ENCODE peak calls at places on chromosome 13, in ten cellular contexts. One of them, this sample, is unnamed.

GRCh38 chr13:59513686-59514085 is 650.0 kb downstream of the DIAPH3 start:
- DNase-seq in RWPE1: no peak
- DNase-seq in heart right ventricle: no peak
- DNase-seq in CD8-positive, alpha-beta T cell: no peak
- DNase-seq in IMR-90: no peak
- DNase-seq in testis: no peak
- DNase-seq in progenitor cell of endocrine pancreas: no peak
- DNase-seq in neural crest cell: no peak
- DNase-seq in kidney epithelial cell: no peak
- DNase-seq in upper lobe of right lung: no peak
- DNase-seq in this sample: no peak

GRCh38 chr13:42007844-42008243 is 40.6 kb upstream of the DGKH start:
- DNase-seq in RWPE1: no peak
- DNase-seq in heart right ventricle: no peak
- DNase-seq in CD8-positive, alpha-beta T cell: no peak
- DNase-seq in IMR-90: peak; percentile 79
- DNase-seq in testis: no peak
- DNase-seq in progenitor cell of endocrine pancreas: no peak
- DNase-seq in neural crest cell: no peak
- DNase-seq in kidney epithelial cell: peak; percentile 28
- DNase-seq in upper lobe of right lung: no peak
- DNase-seq in this sample: no peak

GRCh38 chr13:95235944-95236343 is 65.3 kb downstream of the ABCC4 start:
- DNase-seq in RWPE1: no peak
- DNase-seq in heart right ventricle: no peak
- DNase-seq in CD8-positive, alpha-beta T cell: no peak
- DNase-seq in IMR-90: no peak
- DNase-seq in testis: no peak
- DNase-seq in progenitor cell of endocrine pancreas: no peak
- DNase-seq in neural crest cell: no peak
- DNase-seq in kidney epithelial cell: no peak
- DNase-seq in upper lobe of right lung: no peak
- DNase-seq in this sample: no peak

GRCh38 chr13:49454388-49455015 is 10.4 kb downstream of the SETDB2 start:
- DNase-seq in RWPE1: no peak
- DNase-seq in heart right ventricle: no peak
- DNase-seq in CD8-positive, alpha-beta T cell: no peak
- DNase-seq in IMR-90: peak; percentile 88
- DNase-seq in testis: no peak
- DNase-seq in progenitor cell of endocrine pancreas: no peak
- DNase-seq in neural crest cell: no peak
- DNase-seq in kidney epithelial cell: no peak
- DNase-seq in upper lobe of right lung: no peak
- DNase-seq in this sample: no peak

GRCh38 chr13:75181906-75182305 is 300.1 kb downstream of the TBC1D4 start:
- DNase-seq in RWPE1: no peak
- DNase-seq in heart right ventricle: no peak
- DNase-seq in CD8-positive, alpha-beta T cell: no peak
- DNase-seq in IMR-90: peak; percentile 76
- DNase-seq in testis: no peak
- DNase-seq in progenitor cell of endocrine pancreas: no peak
- DNase-seq in neural crest cell: no peak
- DNase-seq in kidney epithelial cell: peak; percentile 42
- DNase-seq in upper lobe of right lung: no peak
- DNase-seq in this sample: no peak

GRCh38 chr13:111541752-111542529 is 221.5 kb downstream of the TEX29 start:
- DNase-seq in RWPE1: no peak
- DNase-seq in heart right ventricle: no peak
- DNase-seq in CD8-positive, alpha-beta T cell: no peak
- DNase-seq in IMR-90: no peak
- DNase-seq in testis: no peak
- DNase-seq in progenitor cell of endocrine pancreas: no peak
- DNase-seq in neural crest cell: no peak
- DNase-seq in kidney epithelial cell: no peak
- DNase-seq in upper lobe of right lung: no peak
- DNase-seq in this sample: no peak

GRCh38 chr13:98476106-98476505 is 100.8 kb downstream of the STK24 start:
- DNase-seq in RWPE1: no peak
- DNase-seq in heart right ventricle: no peak
- DNase-seq in CD8-positive, alpha-beta T cell: peak; percentile 75
- DNase-seq in IMR-90: no peak
- DNase-seq in testis: no peak
- DNase-seq in progenitor cell of endocrine pancreas: no peak
- DNase-seq in neural crest cell: no peak
- DNase-seq in kidney epithelial cell: no peak
- DNase-seq in upper lobe of right lung: no peak
- DNase-seq in this sample: no peak

GRCh38 chr13:98570929-98571372 is 6.0 kb downstream of the STK24 start:
- DNase-seq in RWPE1: peak; percentile 68
- DNase-seq in heart right ventricle: no peak
- DNase-seq in CD8-positive, alpha-beta T cell: peak; percentile 52
- DNase-seq in IMR-90: no peak
- DNase-seq in testis: peak; percentile 47
- DNase-seq in progenitor cell of endocrine pancreas: no peak
- DNase-seq in neural crest cell: no peak
- DNase-seq in kidney epithelial cell: peak; percentile 79
- DNase-seq in upper lobe of right lung: no peak
- DNase-seq in this sample: peak; percentile 83

GRCh38 chr13:30148171-30148754 is 159.1 kb downstream of the KATNAL1 start:
- DNase-seq in RWPE1: no peak
- DNase-seq in heart right ventricle: no peak
- DNase-seq in CD8-positive, alpha-beta T cell: peak; percentile 72
- DNase-seq in IMR-90: no peak
- DNase-seq in testis: no peak
- DNase-seq in progenitor cell of endocrine pancreas: no peak
- DNase-seq in neural crest cell: no peak
- DNase-seq in kidney epithelial cell: no peak
- DNase-seq in upper lobe of right lung: no peak
- DNase-seq in this sample: no peak

GRCh38 chr13:93689333-93689732 is 462.7 kb downstream of the GPC6 start:
- DNase-seq in RWPE1: no peak
- DNase-seq in heart right ventricle: no peak
- DNase-seq in CD8-positive, alpha-beta T cell: no peak
- DNase-seq in IMR-90: peak; percentile 65
- DNase-seq in testis: no peak
- DNase-seq in progenitor cell of endocrine pancreas: no peak
- DNase-seq in neural crest cell: no peak
- DNase-seq in kidney epithelial cell: no peak
- DNase-seq in upper lobe of right lung: no peak
- DNase-seq in this sample: no peak

GRCh38 chr13:73412933-73413332 is 354.1 kb downstream of the KLF5 start:
- DNase-seq in RWPE1: peak; percentile 27
- DNase-seq in heart right ventricle: no peak
- DNase-seq in CD8-positive, alpha-beta T cell: no peak
- DNase-seq in IMR-90: no peak
- DNase-seq in testis: no peak
- DNase-seq in progenitor cell of endocrine pancreas: no peak
- DNase-seq in neural crest cell: no peak
- DNase-seq in kidney epithelial cell: no peak
- DNase-seq in upper lobe of right lung: no peak
- DNase-seq in this sample: peak; percentile 60

GRCh38 chr13:31477961-31478360 is 261.4 kb upstream of the RXFP2 start:
- DNase-seq in RWPE1: no peak
- DNase-seq in heart right ventricle: no peak
- DNase-seq in CD8-positive, alpha-beta T cell: no peak
- DNase-seq in IMR-90: peak; percentile 30
- DNase-seq in testis: no peak
- DNase-seq in progenitor cell of endocrine pancreas: no peak
- DNase-seq in neural crest cell: no peak
- DNase-seq in kidney epithelial cell: no peak
- DNase-seq in upper lobe of right lung: no peak
- DNase-seq in this sample: no peak

GRCh38 chr13:40986328-40986856 is 32.7 kb downstream of the ELF1 start:
- DNase-seq in RWPE1: no peak
- DNase-seq in heart right ventricle: no peak
- DNase-seq in CD8-positive, alpha-beta T cell: no peak
- DNase-seq in IMR-90: peak; percentile 76
- DNase-seq in testis: no peak
- DNase-seq in progenitor cell of endocrine pancreas: no peak
- DNase-seq in neural crest cell: no peak
- DNase-seq in kidney epithelial cell: no peak
- DNase-seq in upper lobe of right lung: no peak
- DNase-seq in this sample: no peak

GRCh38 chr13:29918845-29919244 is 68.4 kb upstream of the UBL3 start:
- DNase-seq in RWPE1: peak; percentile 83
- DNase-seq in heart right ventricle: no peak
- DNase-seq in CD8-positive, alpha-beta T cell: no peak
- DNase-seq in IMR-90: peak; percentile 92
- DNase-seq in testis: no peak
- DNase-seq in progenitor cell of endocrine pancreas: no peak
- DNase-seq in neural crest cell: no peak
- DNase-seq in kidney epithelial cell: peak; percentile 60
- DNase-seq in upper lobe of right lung: no peak
- DNase-seq in this sample: no peak

GRCh38 chr13:49985129-49985528 is 11.7 kb upstream of the TRIM13 start:
- DNase-seq in RWPE1: no peak
- DNase-seq in heart right ventricle: no peak
- DNase-seq in CD8-positive, alpha-beta T cell: no peak
- DNase-seq in IMR-90: no peak
- DNase-seq in testis: no peak
- DNase-seq in progenitor cell of endocrine pancreas: no peak
- DNase-seq in neural crest cell: no peak
- DNase-seq in kidney epithelial cell: no peak
- DNase-seq in upper lobe of right lung: no peak
- DNase-seq in this sample: no peak

GRCh38 chr13:99150575-99151370 is 49.9 kb upstream of the UBAC2 start:
- DNase-seq in RWPE1: peak; percentile 96
- DNase-seq in heart right ventricle: no peak
- DNase-seq in CD8-positive, alpha-beta T cell: no peak
- DNase-seq in IMR-90: peak; percentile 27
- DNase-seq in testis: no peak
- DNase-seq in progenitor cell of endocrine pancreas: no peak
- DNase-seq in neural crest cell: no peak
- DNase-seq in kidney epithelial cell: peak; percentile 9
- DNase-seq in upper lobe of right lung: no peak
- DNase-seq in this sample: no peak

DNA sequence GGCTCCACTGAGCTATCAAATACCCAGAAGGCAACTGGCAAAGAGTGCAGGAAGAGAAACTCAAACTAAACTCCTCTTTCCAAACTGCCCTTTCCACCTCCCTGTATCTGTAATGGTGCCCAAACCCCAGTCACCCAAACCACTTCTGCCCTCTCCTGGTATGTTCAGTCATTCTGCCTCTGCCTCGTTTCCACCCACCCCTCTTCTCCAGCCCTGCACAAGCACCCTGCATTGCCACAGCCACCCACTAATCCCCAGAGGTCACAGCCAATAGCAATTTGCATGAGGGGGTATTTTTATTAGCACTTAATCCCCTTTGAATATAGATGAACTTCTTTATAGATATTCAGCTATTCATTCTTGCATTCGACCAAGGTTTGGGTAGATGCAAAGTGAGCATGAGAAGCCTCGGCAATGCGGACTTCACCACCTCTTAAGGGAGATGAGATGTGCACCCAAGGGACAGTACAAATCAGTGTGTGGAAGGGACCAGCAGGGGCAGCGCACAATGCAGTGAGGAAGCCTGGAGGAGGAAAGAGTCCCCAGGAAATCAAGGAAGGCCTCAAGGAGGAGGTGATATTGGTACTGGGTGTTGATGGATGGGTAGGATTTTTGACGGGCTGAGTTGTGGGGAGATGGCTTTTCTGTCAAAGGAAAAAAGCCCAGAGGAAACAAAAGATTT is 12.4 kb downstream of the TMEM272 start:
- DNase-seq in RWPE1: no peak
- DNase-seq in heart right ventricle: peak; percentile 57
- DNase-seq in CD8-positive, alpha-beta T cell: peak; percentile 64
- DNase-seq in IMR-90: peak; percentile 8
- DNase-seq in testis: no peak
- DNase-seq in progenitor cell of endocrine pancreas: no peak
- DNase-seq in neural crest cell: no peak
- DNase-seq in kidney epithelial cell: no peak
- DNase-seq in upper lobe of right lung: no peak
- DNase-seq in this sample: no peak
- TF ChIP-seq CTCF in RWPE1: no peak
- TF ChIP-seq CTCF in heart right ventricle: peak; percentile 47
- TF ChIP-seq CTCF in CD8-positive, alpha-beta T cell: peak; percentile 62
- TF ChIP-seq CTCF in IMR-90: peak; percentile 38
- TF ChIP-seq CTCF in testis: peak; percentile 6
- TF ChIP-seq CTCF in progenitor cell of endocrine pancreas: no peak
- TF ChIP-seq CTCF in neural crest cell: peak; percentile 39
- TF ChIP-seq CTCF in kidney epithelial cell: peak; percentile 28
- TF ChIP-seq CTCF in upper lobe of right lung: peak; percentile 39
- TF ChIP-seq CTCF in this sample: peak; percentile 29

GRCh38 chr13:28753208-28753892 is 34.6 kb upstream of the SLC46A3 start:
- DNase-seq in RWPE1: peak; percentile 82
- DNase-seq in heart right ventricle: peak; percentile 54
- DNase-seq in CD8-positive, alpha-beta T cell: no peak
- DNase-seq in IMR-90: peak; percentile 91
- DNase-seq in testis: peak; percentile 70
- DNase-seq in progenitor cell of endocrine pancreas: no peak
- DNase-seq in neural crest cell: no peak
- DNase-seq in kidney epithelial cell: peak; percentile 80
- DNase-seq in upper lobe of right lung: peak; percentile 69
- DNase-seq in this sample: peak; percentile 76
- TF ChIP-seq CTCF in RWPE1: no peak
- TF ChIP-seq CTCF in heart right ventricle: no peak
- TF ChIP-seq CTCF in CD8-positive, alpha-beta T cell: no peak
- TF ChIP-seq CTCF in IMR-90: peak; percentile 13
- TF ChIP-seq CTCF in testis: no peak
- TF ChIP-seq CTCF in progenitor cell of endocrine pancreas: no peak
- TF ChIP-seq CTCF in neural crest cell: no peak
- TF ChIP-seq CTCF in kidney epithelial cell: no peak
- TF ChIP-seq CTCF in upper lobe of right lung: peak; percentile 14
- TF ChIP-seq CTCF in this sample: no peak

GRCh38 chr13:79060216-79060615 is 345.8 kb downstream of the RBM26 start:
- DNase-seq in RWPE1: no peak
- DNase-seq in heart right ventricle: no peak
- DNase-seq in CD8-positive, alpha-beta T cell: no peak
- DNase-seq in IMR-90: no peak
- DNase-seq in testis: no peak
- DNase-seq in progenitor cell of endocrine pancreas: no peak
- DNase-seq in neural crest cell: no peak
- DNase-seq in kidney epithelial cell: no peak
- DNase-seq in upper lobe of right lung: no peak
- DNase-seq in this sample: no peak
- TF ChIP-seq CTCF in RWPE1: no peak
- TF ChIP-seq CTCF in heart right ventricle: peak; percentile 10
- TF ChIP-seq CTCF in CD8-positive, alpha-beta T cell: no peak
- TF ChIP-seq CTCF in IMR-90: no peak
- TF ChIP-seq CTCF in testis: no peak
- TF ChIP-seq CTCF in progenitor cell of endocrine pancreas: peak; percentile 39
- TF ChIP-seq CTCF in neural crest cell: peak; percentile 51
- TF ChIP-seq CTCF in kidney epithelial cell: no peak
- TF ChIP-seq CTCF in upper lobe of right lung: no peak
- TF ChIP-seq CTCF in this sample: peak; percentile 34

DNA sequence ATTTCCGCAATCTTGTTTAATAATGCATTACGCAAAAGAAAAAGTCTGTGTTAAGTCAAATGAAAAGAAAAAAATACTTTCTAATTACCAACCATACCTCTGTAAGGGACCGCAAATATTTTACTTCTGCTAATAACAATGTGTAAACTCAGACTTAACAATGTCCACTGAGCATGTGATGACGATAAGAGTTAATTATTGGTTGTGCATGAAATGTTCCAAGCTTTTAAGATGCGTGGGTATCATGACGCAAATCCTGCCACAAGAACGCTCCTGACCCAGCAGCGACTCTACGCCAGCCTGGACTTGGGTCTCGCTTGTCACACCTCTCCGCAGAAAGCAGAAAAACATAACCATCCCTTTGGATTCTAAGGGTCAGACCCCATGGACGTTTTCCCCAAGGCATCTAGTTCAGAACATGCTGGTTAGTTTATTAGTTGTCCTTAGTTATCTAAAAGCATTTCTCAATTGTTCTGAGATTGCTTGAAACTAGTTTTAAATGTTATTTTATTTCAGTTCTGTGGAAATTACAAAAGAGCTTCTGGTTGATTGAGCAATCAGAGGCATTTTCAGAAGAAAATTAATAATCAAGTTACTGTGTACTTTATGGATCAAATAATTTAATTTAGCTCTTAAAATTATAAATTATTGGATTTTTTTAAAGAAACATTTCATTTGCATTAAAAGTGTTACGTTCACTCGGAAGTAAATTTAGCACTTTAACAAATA is 779.9 kb upstream of the ARGLU1 start:
- DNase-seq in RWPE1: no peak
- DNase-seq in heart right ventricle: no peak
- DNase-seq in CD8-positive, alpha-beta T cell: no peak
- DNase-seq in IMR-90: no peak
- DNase-seq in testis: no peak
- DNase-seq in progenitor cell of endocrine pancreas: no peak
- DNase-seq in neural crest cell: no peak
- DNase-seq in kidney epithelial cell: no peak
- DNase-seq in upper lobe of right lung: no peak
- DNase-seq in this sample: no peak
- TF ChIP-seq CTCF in RWPE1: no peak
- TF ChIP-seq CTCF in heart right ventricle: no peak
- TF ChIP-seq CTCF in CD8-positive, alpha-beta T cell: no peak
- TF ChIP-seq CTCF in IMR-90: no peak
- TF ChIP-seq CTCF in testis: no peak
- TF ChIP-seq CTCF in progenitor cell of endocrine pancreas: no peak
- TF ChIP-seq CTCF in neural crest cell: no peak
- TF ChIP-seq CTCF in kidney epithelial cell: no peak
- TF ChIP-seq CTCF in upper lobe of right lung: no peak
- TF ChIP-seq CTCF in this sample: no peak

This sample was measured in HCT116.